ENCODE peak calls at places on chromosomes 12 and 14, in six cellular contexts. Q is left ventricle myocardium inferior, D is HFFc6, J is amniotic stem cell, R is T-helper 22 cell, L is suprapubic skin. T is an unnamed sample.

GRCh38 chr14:21868442-21869046 is 194.9 kb upstream of the OR4E1 start:
- DNase-seq in Q (no peak), D (peak), J (no peak), R (peak), L (no peak), T (no peak)

GRCh38 chr12:10740182-10740581 is 17.1 kb upstream of the YBX3 start:
- DNase-seq in Q (no peak), D (no peak), J (no peak), R (no peak), L (no peak), T (no peak)

GRCh38 chr12:24950231-24950834 is 1.4 kb upstream of the BCAT1 start:
- DNase-seq in Q (no peak), D (no peak), J (no peak), R (no peak), L (no peak), T (no peak)

GRCh38 chr12:106147956-106148355 is 9.2 kb upstream of the NUAK1 start:
- DNase-seq in Q (peak), D (no peak), J (no peak), R (no peak), L (no peak), T (peak)

GRCh38 chr12:122480753-122481152 is 20.0 kb downstream of the ZCCHC8 start:
- DNase-seq in Q (no peak), D (no peak), J (no peak), R (no peak), L (no peak), T (no peak)

GRCh38 chr14:83826838-83827237 is 1703.1 kb upstream of the FLRT2 start:
- DNase-seq in Q (no peak), D (peak), J (no peak), R (no peak), L (no peak), T (no peak)

GRCh38 chr12:124646385-124647230 is 79.2 kb upstream of the NCOR2 start:
- DNase-seq in Q (no peak), D (no peak), J (no peak), R (no peak), L (no peak), T (peak)

GRCh38 chr12:129193263-129193871 is 340.1 kb downstream of the GLT1D1 start:
- DNase-seq in Q (no peak), D (no peak), J (no peak), R (no peak), L (no peak), T (no peak)

GRCh38 chr14:23141706-23142467 is 22.8 kb upstream of the CEBPE start:
- DNase-seq in Q (peak), D (peak), J (peak), R (no peak), L (no peak), T (no peak)

GRCh38 chr14:93114068-93114710 is 1.5 kb downstream of the ITPK1 start:
- DNase-seq in Q (no peak), D (no peak), J (no peak), R (no peak), L (no peak), T (no peak)

GRCh38 chr12:113247123-113248045 is 26.1 kb downstream of the TPCN1 start:
- DNase-seq in Q (no peak), D (no peak), J (no peak), R (no peak), L (no peak), T (peak)

GRCh38 chr14:57022608-57023007 is 212.3 kb upstream of the OTX2 start:
- DNase-seq in Q (no peak), D (no peak), J (no peak), R (no peak), L (no peak), T (no peak)

GRCh38 chr14:95059126-95059525 is 98.2 kb downstream of the DICER1 start:
- DNase-seq in Q (no peak), D (no peak), J (no peak), R (no peak), L (no peak), T (no peak)

GRCh38 chr14:21915814-21916213 is 242.2 kb upstream of the OR4E1 start:
- DNase-seq in Q (no peak), D (no peak), J (no peak), R (no peak), L (no peak), T (no peak)

GRCh38 chr12:108629824-108630476 is 3.7 kb downstream of the SELPLG start:
- DNase-seq in Q (no peak), D (peak), J (peak), R (peak), L (no peak), T (no peak)

GRCh38 chr14:51929156-51929555 is 60.2 kb upstream of the RTRAF start:
- DNase-seq in Q (no peak), D (peak), J (no peak), R (no peak), L (no peak), T (no peak)

GRCh38 chr12:47829584-47829983 is 9.9 kb upstream of the HDAC7 start:
- DNase-seq in Q (no peak), D (no peak), J (no peak), R (no peak), L (no peak), T (no peak)

GRCh38 chr12:8644345-8645248 is 18.0 kb downstream of the MFAP5 start:
- DNase-seq in Q (no peak), D (no peak), J (no peak), R (peak), L (no peak), T (no peak)

GRCh38 chr12:27627123-27627835 is 69.0 kb upstream of the REP15 start:
- DNase-seq in Q (no peak), D (peak), J (peak), R (no peak), L (no peak), T (no peak)

GRCh38 chr12:50283924-50284236 is 560 bp upstream of the LIMA1 start:
- DNase-seq in Q (no peak), D (no peak), J (no peak), R (no peak), L (no peak), T (no peak)

GRCh38 chr12:5586201-5586600 is 154.3 kb downstream of the NTF3 start:
- DNase-seq in Q (no peak), D (peak), J (peak), R (no peak), L (no peak), T (no peak)

GRCh38 chr12:51370667-51371066 is 20.5 kb downstream of the GALNT6 start:
- DNase-seq in Q (no peak), D (no peak), J (no peak), R (no peak), L (no peak), T (no peak)

GRCh38 chr14:104717646-104718045 is 6.4 kb upstream of the ADSS1 start:
- DNase-seq in Q (no peak), D (no peak), J (no peak), R (no peak), L (no peak), T (no peak)

GRCh38 chr12:32659908-32660440 is 19.1 kb upstream of the DNM1L start:
- DNase-seq in Q (no peak), D (no peak), J (no peak), R (no peak), L (no peak), T (no peak)

GRCh38 chr12:65170245-65170881 is 980 bp downstream of the LEMD3 start:
- DNase-seq in Q (peak), D (peak), J (peak), R (peak), L (peak), T (peak)

GRCh38 chr12:64180951-64181350 is 41.1 kb downstream of the KICS2 start:
- DNase-seq in Q (no peak), D (peak), J (peak), R (no peak), L (no peak), T (no peak)

GRCh38 chr14:57875985-57876384 is 10.1 kb upstream of the SLC35F4 start:
- DNase-seq in Q (no peak), D (no peak), J (no peak), R (no peak), L (no peak), T (no peak)

GRCh38 chr12:11765817-11766794 is 116.6 kb downstream of the ETV6 start:
- DNase-seq in Q (no peak), D (peak), J (no peak), R (no peak), L (no peak), T (no peak)

GRCh38 chr14:76413106-76413961 is 37.4 kb downstream of the ESRRB start:
- DNase-seq in Q (no peak), D (no peak), J (no peak), R (no peak), L (no peak), T (no peak)

GRCh38 chr12:537772-538171 is 78.0 kb downstream of the B4GALNT3 start:
- DNase-seq in Q (no peak), D (no peak), J (no peak), R (no peak), L (no peak), T (no peak)

GRCh38 chr14:34629657-34630529 is at the start of gene SNX6:
- DNase-seq in Q (peak), D (peak), J (peak), R (peak), L (peak), T (peak)

GRCh38 chr12:71469235-71469873 is 29.8 kb downstream of the LGR5 start:
- DNase-seq in Q (no peak), D (peak), J (no peak), R (no peak), L (no peak), T (no peak)

GRCh38 chr12:31518680-31519227 is 72.2 kb downstream of the DENND5B start:
- DNase-seq in Q (no peak), D (peak), J (peak), R (no peak), L (no peak), T (no peak)

GRCh38 chr12:132117558-132117875 is 26.6 kb downstream of the DDX51 start:
- DNase-seq in Q (no peak), D (no peak), J (no peak), R (no peak), L (peak), T (no peak)

GRCh38 chr14:51726166-51726899 is 74.6 kb downstream of the FRMD6 start:
- DNase-seq in Q (no peak), D (peak), J (no peak), R (no peak), L (no peak), T (no peak)